ENCODE peak calls at places on chromosomes 4 and X, in eight cellular contexts. V is stimulated activated CD8-positive, alpha-beta memory T cell treated with anti-CD3 and anti-CD28 coated beads, Interleukin-4, amount 100 ng/mL, for 24 hours; K is NCI-H748 treated with DMSO at 0.1 percent for 48 hours; C is HFF-Myc; Z is AML-193; S is left cardiac atrium; W is GOT3; Q is lung. X is an unnamed sample.
A peak's percentile ranks its signal among the peaks of the same experiment; 100 is the strongest.

GRCh38 chr4:8847331-8847730 is 24.3 kb downstream of the HMX1 start:
- DNase-seq in C (no peak), W (no peak), Z (no peak), K (no peak), S (no peak), Q (no peak), V (no peak), X (no peak)

GRCh38 chr4:101238706-101239105 is 108.6 kb downstream of the PPP3CA start:
- DNase-seq in Q (no peak), K (peak; percentile 31), C (no peak), W (no peak), Z (peak; percentile 30), V (no peak), S (no peak), X (no peak)

GRCh38 chr4:155007660-155008176 is 200.7 kb upstream of the NPY2R start:
- DNase-seq in K (no peak), Z (no peak), Q (no peak), S (no peak), V (no peak), C (no peak), W (no peak), X (no peak)

GRCh38 chr4:73315091-73315490 is 56.5 kb upstream of the ANKRD17 start:
- DNase-seq in V (no peak), S (no peak), W (no peak), Z (no peak), Q (no peak), K (no peak), C (peak; percentile 66), X (peak; percentile 24)

GRCh38 chr4:77852892-77853495 is 9.6 kb upstream of the MRPL1 start:
- DNase-seq in Q (no peak), V (peak; percentile 37), K (no peak), Z (no peak), C (no peak), S (no peak), W (no peak), X (no peak)

GRCh38 chrX:76453737-76454406 is 26.4 kb downstream of the MAGEE1 start:
- DNase-seq in Z (no peak), W (no peak), K (no peak), S (no peak), Q (no peak), V (no peak), C (no peak), X (no peak)

GRCh38 chr4:188175288-188175687 is 36.0 kb downstream of the TRIML1 start:
- DNase-seq in Z (no peak), K (no peak), W (no peak), V (no peak), Q (no peak), C (no peak), S (no peak), X (no peak)

GRCh38 chr4:82415922-82416365 is 14.3 kb downstream of the HNRNPDL start:
- DNase-seq in Z (no peak), C (no peak), K (no peak), V (no peak), S (no peak), W (no peak), Q (no peak), X (no peak)

GRCh38 chr4:109649872-109650271 is 53.4 kb downstream of the CASP6 start:
- DNase-seq in C (no peak), Z (no peak), S (no peak), W (no peak), K (no peak), Q (no peak), V (no peak), X (no peak)

GRCh38 chrX:14013074-14013473 is 16.6 kb downstream of the GEMIN8 start:
- DNase-seq in W (no peak), Q (no peak), K (no peak), S (no peak), C (peak; percentile 71), Z (no peak), V (no peak), X (no peak)

GRCh38 chr4:115453416-115453815 is 340.0 kb upstream of the NDST4 start:
- DNase-seq in Z (no peak), Q (no peak), V (no peak), C (no peak), K (no peak), S (no peak), W (no peak), X (no peak)

GRCh38 chrX:66553973-66554372 is 84.9 kb downstream of the EDA2R start:
- DNase-seq in S (no peak), Z (no peak), W (no peak), K (no peak), Q (no peak), V (no peak), C (no peak), X (no peak)

GRCh38 chr4:85828295-85828910 is 353.5 kb downstream of the ARHGAP24 start:
- DNase-seq in W (no peak), S (no peak), V (no peak), C (no peak), Z (no peak), Q (no peak), K (no peak), X (no peak)

GRCh38 chrX:136261316-136261715 is 10.1 kb upstream of the MAP7D3 start:
- DNase-seq in W (no peak), Q (no peak), S (no peak), Z (no peak), V (no peak), K (no peak), C (no peak), X (no peak)

GRCh38 chrX:14948701-14949100 is 75.5 kb downstream of the MOSPD2 start:
- DNase-seq in S (no peak), C (no peak), Q (no peak), W (no peak), Z (no peak), K (no peak), V (no peak), X (no peak)

GRCh38 chrX:154437398-154437752 is 421 bp downstream of the GDI1 start:
- DNase-seq in V (no peak), C (no peak), Q (no peak), K (no peak), W (no peak), S (no peak), Z (no peak), X (no peak)

GRCh38 chr4:2651546-2651945 is 104.6 kb downstream of the TNIP2 start:
- DNase-seq in W (no peak), C (no peak), Z (no peak), Q (no peak), K (no peak), V (no peak), S (no peak), X (no peak)

GRCh38 chrX:53320543-53321215 is 39.3 kb upstream of the IQSEC2 start:
- DNase-seq in C (no peak), Z (no peak), S (peak; percentile 29), Q (no peak), V (no peak), W (no peak), K (no peak), X (no peak)

GRCh38 chrX:101602077-101602476 is 15.7 kb downstream of the ARMCX6 start:
- DNase-seq in S (no peak), K (no peak), Q (no peak), C (peak; percentile 33), V (no peak), Z (no peak), W (no peak), X (no peak)

GRCh38 chr4:2796261-2797187 is 3.6 kb downstream of the SH3BP2 start:
- DNase-seq in V (no peak), K (no peak), Q (no peak), W (no peak), Z (no peak), C (peak; percentile 72), S (no peak), X (no peak)

GRCh38 chr4:52957220-52957686 is 95.1 kb downstream of the RASL11B start:
- DNase-seq in K (peak; percentile 93), Z (no peak), V (no peak), Q (no peak), S (no peak), C (peak; percentile 48), W (no peak), X (no peak)

GRCh38 chr4:184114431-184114830 is 103.2 kb downstream of the ENPP6 start:
- DNase-seq in Z (no peak), S (no peak), Q (peak; percentile 23), C (no peak), K (no peak), V (no peak), W (no peak), X (no peak)

GRCh38 chr4:142703694-142704309 is 142.3 kb downstream of the INPP4B start:
- DNase-seq in C (no peak), K (no peak), V (no peak), S (no peak), Z (no peak), Q (no peak), W (no peak), X (no peak)

GRCh38 chr4:25857851-25858400 is 4.9 kb downstream of the SEL1L3 start:
- DNase-seq in K (no peak), Z (no peak), S (no peak), Q (no peak), W (no peak), C (no peak), V (no peak), X (no peak)

GRCh38 chr4:188025476-188025875 is 29.9 kb downstream of the ZFP42 start:
- DNase-seq in Q (no peak), Z (no peak), C (no peak), S (no peak), W (no peak), V (no peak), K (no peak), X (no peak)

X was measured in AG09319.